ENCODE peak calls at places on chromosomes 3 and 15, in six cellular contexts. D, T, L, E, Z and K are unnamed samples.
A peak's percentile ranks its signal among the peaks of the same experiment; 100 is the strongest.

GRCh38 chr15:43977072-43977884 is 150.5 kb downstream of the WDR76 start:
- DNase-seq in D (no peak), T (no peak), L (no peak), E (no peak), Z (no peak), K (no peak)

GRCh38 chr3:149767720-149768119 is 15.4 kb upstream of the COMMD2 start:
- DNase-seq in D (no peak), T (no peak), L (no peak), E (no peak), Z (no peak), K (no peak)

GRCh38 chr15:65957451-65957850 is 88.2 kb downstream of the RAB11A start:
- DNase-seq in D (no peak), T (no peak), L (no peak), E (no peak), Z (no peak), K (no peak)

GRCh38 chr3:146313411-146314111 is 62.7 kb upstream of the PLSCR4 start:
- DNase-seq in D (no peak), T (no peak), L (peak; percentile 52), E (peak; percentile 67), Z (no peak), K (no peak)

GRCh38 chr15:83653639-83654378 is at the start of gene ADAMTSL3:
- DNase-seq in D (peak; percentile 71), T (peak; percentile 58), L (no peak), E (no peak), Z (peak; percentile 77), K (no peak)

GRCh38 chr3:141076821-141077571 is 25.8 kb downstream of the SPSB4 start:
- DNase-seq in D (peak; percentile 38), T (peak; percentile 72), L (no peak), E (peak; percentile 7), Z (peak; percentile 70), K (no peak)

GRCh38 chr3:113264249-113264648 is 52.9 kb downstream of the BOC start:
- DNase-seq in D (no peak), T (no peak), L (no peak), E (no peak), Z (no peak), K (no peak)

GRCh38 chr3:196883361-196883760 is 15.6 kb downstream of the SENP5 start:
- DNase-seq in D (no peak), T (no peak), L (no peak), E (no peak), Z (no peak), K (no peak)

GRCh38 chr15:48336940-48337339 is 5.7 kb downstream of the DUT start:
- DNase-seq in D (no peak), T (no peak), L (no peak), E (no peak), Z (no peak), K (no peak)

GRCh38 chr3:53613111-53613510 is 118.7 kb downstream of the CACNA1D start:
- DNase-seq in D (no peak), T (no peak), L (no peak), E (no peak), Z (no peak), K (no peak)

GRCh38 chr15:31339558-31339895 is 12.9 kb downstream of the KLF13 start:
- DNase-seq in D (no peak), T (peak; percentile 31), L (no peak), E (no peak), Z (no peak), K (no peak)

GRCh38 chr15:90520365-90520764 is 9.4 kb upstream of the CRTC3 start:
- DNase-seq in D (no peak), T (no peak), L (no peak), E (no peak), Z (no peak), K (no peak)

GRCh38 chr3:34155108-34155507 is 356.7 kb downstream of the PDCD6IP start:
- DNase-seq in D (no peak), T (no peak), L (no peak), E (no peak), Z (no peak), K (no peak)

GRCh38 chr15:40549894-40550293 is 14.9 kb downstream of the CCDC32 start:
- DNase-seq in D (no peak), T (no peak), L (no peak), E (no peak), Z (peak; percentile 71), K (no peak)

GRCh38 chr3:195736866-195737490 is 16.2 kb downstream of the MUC20 start:
- DNase-seq in D (no peak), T (no peak), L (no peak), E (no peak), Z (no peak), K (no peak)

GRCh38 chr3:176959867-176960266 is 237.4 kb downstream of the TBL1XR1 start:
- DNase-seq in D (no peak), T (no peak), L (no peak), E (no peak), Z (no peak), K (no peak)

GRCh38 chr15:20341901-20342605 is 199.5 kb downstream of the GOLGA6L6 start:
- DNase-seq in D (no peak), T (no peak), L (no peak), E (no peak), Z (peak; percentile 79), K (no peak)

GRCh38 chr15:100728371-100729201 is 126.2 kb downstream of the ASB7 start:
- DNase-seq in D (no peak), T (no peak), L (no peak), E (no peak), Z (no peak), K (no peak)

GRCh38 chr3:131690800-131691199 is 188.0 kb upstream of the MRPL3 start:
- DNase-seq in D (no peak), T (no peak), L (no peak), E (no peak), Z (no peak), K (no peak)

GRCh38 chr15:96119734-96120133 is 210.8 kb upstream of the NR2F2 start:
- DNase-seq in D (no peak), T (no peak), L (no peak), E (no peak), Z (no peak), K (no peak)

GRCh38 chr3:54046677-54047214 is 75.6 kb upstream of the CACNA2D3 start:
- DNase-seq in D (peak; percentile 20), T (no peak), L (no peak), E (no peak), Z (no peak), K (no peak)

GRCh38 chr15:93087825-93088199 is 1.2 kb downstream of the RGMA start:
- DNase-seq in D (peak; percentile 78), T (peak; percentile 65), L (no peak), E (no peak), Z (peak; percentile 93), K (no peak)

GRCh38 chr3:77102916-77103769 is 63.2 kb downstream of the ROBO2 start:
- DNase-seq in D (no peak), T (no peak), L (no peak), E (no peak), Z (no peak), K (no peak)

GRCh38 chr3:12479919-12480425 is 4.3 kb upstream of the TSEN2 start:
- DNase-seq in D (peak; percentile 86), T (no peak), L (no peak), E (no peak), Z (no peak), K (no peak)

GRCh38 chr15:78977091-78977571 is 32.3 kb upstream of the CTSH start:
- DNase-seq in D (no peak), T (no peak), L (no peak), E (no peak), Z (no peak), K (no peak)

GRCh38 chr3:177488740-177489139 is 291.5 kb upstream of the TBL1XR1 start:
- DNase-seq in D (no peak), T (no peak), L (no peak), E (no peak), Z (no peak), K (no peak)

GRCh38 chr15:52146776-52147175 is 34.2 kb upstream of the BCL2L10 start:
- DNase-seq in D (no peak), T (no peak), L (no peak), E (no peak), Z (no peak), K (no peak)

GRCh38 chr3:67739851-67740250 is 85.4 kb upstream of the SUCLG2 start:
- DNase-seq in D (no peak), T (no peak), L (no peak), E (no peak), Z (no peak), K (no peak)

GRCh38 chr3:67733269-67733950 is 79.0 kb upstream of the SUCLG2 start:
- DNase-seq in D (no peak), T (no peak), L (no peak), E (no peak), Z (no peak), K (no peak)

GRCh38 chr3:67737158-67737557 is 82.7 kb upstream of the SUCLG2 start:
- DNase-seq in D (no peak), T (no peak), L (no peak), E (no peak), Z (no peak), K (no peak)

DNA sequence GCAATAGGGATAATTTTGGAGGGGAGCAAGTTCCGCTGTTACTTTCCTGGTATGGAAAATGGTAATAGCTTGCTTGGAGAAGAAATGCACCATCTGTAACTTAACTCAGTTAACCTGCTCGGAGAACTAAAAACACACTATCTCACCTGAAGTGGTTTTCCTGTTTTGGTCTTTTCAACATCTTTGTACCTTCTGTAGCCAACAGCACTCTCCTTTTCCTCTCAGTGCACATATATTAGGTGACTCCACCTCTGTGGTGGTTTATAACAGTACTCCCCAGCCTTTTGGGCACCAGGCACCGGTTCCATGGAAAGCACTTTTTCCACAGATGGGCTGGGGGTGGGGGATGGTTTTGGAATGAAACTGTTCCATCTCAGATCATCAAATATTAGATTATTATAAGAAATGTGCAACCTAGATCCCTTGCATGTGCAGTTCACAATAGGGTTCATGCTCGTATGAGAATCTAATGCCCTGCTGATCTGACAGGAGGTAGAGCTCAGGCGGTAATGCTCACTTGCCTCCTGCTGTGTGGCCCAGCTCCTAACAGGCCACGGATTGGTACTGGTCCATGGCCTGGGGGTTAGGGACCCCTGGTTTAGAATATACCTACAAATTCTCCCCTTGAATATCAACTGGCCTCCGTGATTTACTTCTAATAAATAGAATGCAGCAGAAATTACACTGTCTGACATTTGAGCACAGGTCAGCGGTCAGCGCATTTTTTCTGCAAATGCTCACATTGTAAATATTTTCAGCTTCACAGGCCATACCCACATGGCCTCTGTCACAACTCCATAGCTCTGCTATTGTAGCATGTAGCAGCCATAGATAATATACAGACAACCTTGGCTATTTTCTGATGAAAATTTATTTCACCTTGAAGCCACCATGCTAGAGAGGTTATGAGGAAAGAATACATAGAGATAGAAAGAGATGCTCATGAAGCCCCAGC is 83.8 kb upstream of the SUCLG2 start:
- DNase-seq in D (no peak), T (no peak), L (no peak), E (no peak), Z (no peak), K (no peak)
- TF ChIP-seq CTCF in D (no peak), T (no peak), L (no peak), E (no peak), Z (no peak), K (no peak)

GRCh38 chr3:110846971-110847370 is 224.6 kb upstream of the NECTIN3 start:
- DNase-seq in D (no peak), T (no peak), L (no peak), E (no peak), Z (no peak), K (no peak)
- H3K4me3 ChIP-seq in D (no peak overlapping the region), T (no peak overlapping the region), L (no peak overlapping the region), E (no peak overlapping the region), Z (no peak overlapping the region), K (no peak overlapping the region)

GRCh38 chr3:105222568-105223093 is 144.1 kb upstream of the ALCAM start:
- DNase-seq in D (no peak), T (no peak), L (no peak), E (no peak), Z (no peak), K (no peak)
- TF ChIP-seq CTCF in D (no peak), T (no peak), L (no peak), E (no peak), Z (no peak), K (no peak)

GRCh38 chr15:25185791-25186190 is 231.0 kb downstream of the SNRPN start:
- DNase-seq in D (no peak), T (no peak), L (no peak), E (no peak), Z (no peak), K (no peak)
- H3K4me3 ChIP-seq in D (no peak overlapping the region), T (no peak overlapping the region), L (no peak overlapping the region), E (no peak overlapping the region), Z (no peak overlapping the region), K (no peak overlapping the region)